ENCODE peak calls at places on chromosomes 11 and 22, in seven cellular contexts. F is IMR-90, X is pancreas, M is upper lobe of left lung, H is mammary epithelial cell, S is tibial nerve, V is GM23248. T is an unnamed sample.

GRCh38 chr11:33620423-33621120 is 80.1 kb downstream of the C11orf91 start:
- DNase-seq in F (peak; percentile 87), X (no peak), M (no peak), H (peak; percentile 84), S (no peak), V (peak; percentile 71), T (no peak)

GRCh38 chr11:32006799-32007388 is 84.0 kb upstream of the RCN1 start:
- DNase-seq in F (peak; percentile 51), X (no peak), M (no peak), H (peak; percentile 38), S (no peak), V (peak; percentile 77), T (peak; percentile 69)

GRCh38 chr11:134132808-134133207 is 63.9 kb downstream of the JAM3 start:
- DNase-seq in F (peak; percentile 23), X (no peak), M (no peak), H (peak; percentile 27), S (no peak), V (peak; percentile 41), T (no peak)

GRCh38 chr11:86632499-86633269 is 39.7 kb downstream of the ME3 start:
- DNase-seq in F (peak; percentile 99), X (no peak), M (no peak), H (peak; percentile 93), S (no peak), V (peak; percentile 99), T (peak; percentile 43)

GRCh38 chr11:102220728-102221467 is 96.4 kb upstream of the BIRC3 start:
- DNase-seq in F (peak; percentile 79), X (no peak), M (no peak), H (peak; percentile 77), S (no peak), V (peak; percentile 58), T (no peak)

GRCh38 chr22:49049691-49050090 is 778.0 kb downstream of the BRD1 start:
- DNase-seq in F (no peak), X (no peak), M (no peak), H (no peak), S (no peak), V (no peak), T (no peak)

GRCh38 chr11:130437848-130438247 is 9.4 kb upstream of the ADAMTS8 start:
- DNase-seq in F (no peak), X (no peak), M (no peak), H (peak; percentile 74), S (no peak), V (no peak), T (no peak)

GRCh38 chr22:30290679-30291333 is 1.5 kb upstream of the CASTOR1 start:
- DNase-seq in F (peak; percentile 48), X (peak; percentile 85), M (no peak), H (peak; percentile 77), S (peak; percentile 87), V (peak; percentile 59), T (peak; percentile 70)

GRCh38 chr11:114399903-114400221 is 449 bp downstream of the C11orf71 start:
- DNase-seq in F (no peak), X (peak; percentile 61), M (peak; percentile 92), H (no peak), S (peak; percentile 40), V (peak; percentile 79), T (peak; percentile 78)

GRCh38 chr11:19838994-19839768 is 126.5 kb downstream of the NAV2 start:
- DNase-seq in F (peak; percentile 17), X (no peak), M (no peak), H (no peak), S (no peak), V (peak; percentile 19), T (no peak)

GRCh38 chr11:59097113-59097708 is 9.8 kb upstream of the FAM111B start:
- DNase-seq in F (peak; percentile 62), X (peak; percentile 33), M (no peak), H (peak; percentile 31), S (peak; percentile 33), V (peak; percentile 67), T (no peak)

GRCh38 chr11:117946842-117947526 is 17.8 kb upstream of the TMPRSS13 start:
- DNase-seq in F (peak; percentile 91), X (peak; percentile 81), M (no peak), H (peak; percentile 90), S (peak; percentile 70), V (peak; percentile 93), T (peak; percentile 87)

GRCh38 chr11:113618360-113618759 is 87.7 kb downstream of the TMPRSS5 start:
- DNase-seq in F (peak; percentile 10), X (no peak), M (no peak), H (peak; percentile 82), S (no peak), V (peak; percentile 81), T (no peak)

GRCh38 chr11:65870706-65871681 is 1.6 kb downstream of the EFEMP2 start:
- DNase-seq in F (no peak), X (no peak), M (peak; percentile 73), H (no peak), S (no peak), V (no peak), T (peak; percentile 52)
- H3K4me3 ChIP-seq in F (peak overlapping the region; percentile 89), X (no peak overlapping the region), M (peak overlapping the region; percentile 65), H (no peak overlapping the region), S (no peak overlapping the region), V (peak overlapping the region; percentile 85), T (no peak overlapping the region)

DNA sequence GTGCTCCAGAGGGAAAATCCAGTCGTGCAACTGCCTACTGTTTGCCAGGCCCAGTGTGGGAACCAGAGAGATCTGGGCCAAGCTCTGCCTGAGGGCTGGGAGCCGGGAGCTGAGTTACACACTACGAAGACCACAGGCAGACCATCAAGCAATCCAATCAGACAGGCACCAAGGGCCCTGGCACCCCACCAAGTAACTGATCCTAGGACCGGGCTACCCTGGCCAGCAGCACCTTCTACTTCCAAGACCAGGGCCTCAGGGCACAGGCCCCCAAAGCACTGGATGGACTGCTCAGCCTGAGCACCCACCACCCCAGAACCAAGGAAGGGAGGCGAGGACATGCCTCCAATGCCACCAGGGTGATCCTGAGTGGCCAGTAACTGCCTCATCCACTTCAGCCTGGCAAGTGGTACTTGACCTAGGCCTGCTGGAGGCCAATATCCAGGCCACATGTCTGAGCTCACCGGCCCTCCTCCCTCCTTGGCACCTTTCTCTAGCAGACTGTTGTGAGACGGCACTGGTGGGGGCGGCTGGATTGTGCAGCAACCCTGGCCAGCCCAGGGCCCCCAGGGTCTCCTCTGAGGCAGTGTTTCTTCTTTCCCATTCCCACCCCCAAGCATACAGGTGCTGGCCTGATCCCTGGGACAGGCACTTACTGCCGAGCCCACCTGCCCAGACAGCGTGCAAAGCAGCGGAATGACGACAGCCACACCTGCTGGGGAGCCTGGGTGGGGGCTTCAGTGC is 20.7 kb upstream of the ARFGAP3 start:
- DNase-seq in F (no peak), X (peak; percentile 35), M (no peak), H (no peak), S (no peak), V (no peak), T (no peak)
- H3K36me3 ChIP-seq in F (peaks cover 77% of the 10 kb centered on the region), X (no peaks in the 10 kb centered on the region), M (peaks cover 35% of the 10 kb centered on the region), H (peaks cover 13% of the 10 kb centered on the region), S (no peaks in the 10 kb centered on the region), V (no peaks in the 10 kb centered on the region), T (peaks cover 28% of the 10 kb centered on the region)

DNA sequence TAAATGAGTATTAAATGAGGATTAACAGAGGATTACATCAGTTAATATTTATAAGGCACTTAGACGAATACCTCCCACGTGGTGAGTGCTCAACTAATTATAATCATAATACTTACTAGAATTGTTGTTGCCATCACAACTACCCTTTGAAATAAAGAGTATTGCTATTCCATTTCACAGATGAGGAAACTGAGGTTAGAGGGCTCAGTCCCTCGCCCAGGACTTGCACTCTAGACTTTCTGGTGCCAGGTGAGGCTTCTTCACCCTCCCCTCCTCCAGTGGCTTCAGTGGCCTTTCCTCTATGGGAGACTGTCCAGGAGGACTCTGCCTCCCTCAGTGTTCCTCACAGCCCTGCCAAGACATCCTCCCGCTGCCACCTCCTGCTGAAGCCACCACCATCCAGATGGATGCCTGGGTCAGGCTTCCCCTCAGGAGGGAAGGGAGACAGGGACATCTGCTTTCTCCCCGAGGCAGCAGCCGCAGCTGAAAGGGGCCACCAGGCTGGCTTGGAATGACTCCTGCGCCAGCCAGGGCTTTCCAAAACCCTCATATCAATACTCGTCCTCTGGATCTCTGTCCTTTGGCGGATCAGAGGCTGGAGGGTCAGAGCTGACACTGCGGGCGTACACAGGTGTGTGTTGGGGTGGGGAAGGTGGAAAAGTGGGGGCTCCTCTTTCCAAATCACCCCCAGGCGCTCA is 580.1 kb downstream of the BUD13 start:
- DNase-seq in F (no peak), X (no peak), M (no peak), H (no peak), S (no peak), V (no peak), T (peak; percentile 57)
- H3K4me3 ChIP-seq in F (no peak overlapping the region), X (peak overlapping the region; percentile 32), M (peak overlapping the region; percentile 57), H (no peak overlapping the region), S (peak overlapping the region; percentile 51), V (no peak overlapping the region), T (peak overlapping the region; percentile 55)

DNA sequence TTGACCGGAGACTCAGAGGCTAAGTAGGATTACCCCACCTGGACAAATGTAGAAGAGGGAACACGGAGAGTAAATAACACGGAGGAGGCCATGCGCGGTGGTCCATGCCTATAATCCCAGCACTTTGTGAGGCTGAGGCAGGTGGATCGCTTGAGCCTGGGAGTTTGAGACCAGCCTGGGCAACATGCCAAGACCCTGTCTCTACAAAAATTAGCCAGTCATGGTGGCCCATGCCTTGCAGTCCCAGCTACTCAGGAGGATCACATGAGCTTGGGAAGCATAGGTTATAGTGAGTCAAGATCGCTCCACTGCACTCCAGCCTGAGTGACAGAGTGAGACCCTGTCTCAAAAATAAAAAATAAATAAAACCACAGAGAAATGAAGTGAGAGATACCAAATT is 53.9 kb downstream of the AMOTL1 start:
- DNase-seq in F (no peak), X (no peak), M (no peak), H (no peak), S (no peak), V (no peak), T (no peak)
- H3K36me3 ChIP-seq in F (peaks cover 57% of the 10 kb centered on the region), X (no peaks in the 10 kb centered on the region), M (no peaks in the 10 kb centered on the region), H (peaks cover 41% of the 10 kb centered on the region), S (no peaks in the 10 kb centered on the region), V (peaks cover 23% of the 10 kb centered on the region), T (peaks cover 10% of the 10 kb centered on the region)